ENCODE peak calls at places on chromosomes 6 and 20, in nine cellular contexts. J is cardiac muscle cell; G is GM23248; S is sigmoid colon; F is endodermal cell; I is PC-3; R is body of pancreas; T is effector memory CD4-positive, alpha-beta T cell; P is upper lobe of right lung. Q is an unnamed sample. For H3K4me1, the result is how much of the 10 kb centered on the place peaks cover.

GRCh38 chr6:103153016-103153415 is 1706.7 kb downstream of the HACE1 start:
- DNase-seq in J (no peak), G (no peak), S (no peak), F (no peak), I (no peak), R (no peak), T (no peak), P (no peak), Q (no peak)

GRCh38 chr6:89987830-89988229 is 93.6 kb downstream of the GJA10 start:
- DNase-seq in J (no peak), G (no peak), S (no peak), F (no peak), I (peak), R (no peak), T (no peak), P (no peak), Q (no peak)

GRCh38 chr20:3080939-3081388 is 3.6 kb downstream of the AVP start:
- DNase-seq in J (peak), G (peak), S (no peak), F (no peak), I (no peak), R (peak), T (no peak), P (no peak), Q (peak)

GRCh38 chr6:150596439-150596838 is 3.2 kb upstream of the PLEKHG1 start:
- DNase-seq in J (no peak), G (no peak), S (no peak), F (no peak), I (no peak), R (no peak), T (no peak), P (no peak), Q (peak)

GRCh38 chr20:17587148-17587547 is 17.3 kb downstream of the DSTN start:
- DNase-seq in J (no peak), G (no peak), S (no peak), F (no peak), I (no peak), R (no peak), T (no peak), P (no peak), Q (no peak)

GRCh38 chr6:31246051-31246495 is 25.8 kb downstream of the HLA-C start:
- DNase-seq in J (peak), G (peak), S (no peak), F (no peak), I (peak), R (peak), T (no peak), P (no peak), Q (peak)

GRCh38 chr20:61146006-61146405 is 106.1 kb upstream of the CDH4 start:
- DNase-seq in J (no peak), G (no peak), S (no peak), F (no peak), I (no peak), R (no peak), T (no peak), P (no peak), Q (no peak)

GRCh38 chr20:62120365-62120762 is 1.9 kb upstream of the LSM14B start:
- DNase-seq in J (no peak), G (no peak), S (no peak), F (no peak), I (no peak), R (no peak), T (no peak), P (no peak), Q (no peak)

GRCh38 chr6:128235556-128235955 is 284.8 kb downstream of the PTPRK start:
- DNase-seq in J (no peak), G (no peak), S (no peak), F (no peak), I (no peak), R (no peak), T (no peak), P (no peak), Q (peak)

GRCh38 chr6:169635345-169635744 is 66.5 kb downstream of the WDR27 start:
- DNase-seq in J (no peak), G (no peak), S (no peak), F (no peak), I (no peak), R (no peak), T (no peak), P (no peak), Q (no peak)

GRCh38 chr6:151004415-151005024 is 139.0 kb downstream of the MTHFD1L start:
- DNase-seq in J (peak), G (peak), S (no peak), F (no peak), I (peak), R (no peak), T (no peak), P (no peak), Q (peak)

GRCh38 chr6:30889138-30889885 is 5.0 kb downstream of the DDR1 start:
- DNase-seq in J (no peak), G (no peak), S (no peak), F (no peak), I (no peak), R (no peak), T (no peak), P (no peak), Q (no peak)

GRCh38 chr6:159742165-159742564 is 14.9 kb downstream of the WTAP start:
- DNase-seq in J (no peak), G (no peak), S (no peak), F (no peak), I (no peak), R (no peak), T (no peak), P (no peak), Q (no peak)

GRCh38 chr20:57770852-57771746 is 61.3 kb upstream of the PMEPA1 start:
- DNase-seq in J (no peak), G (no peak), S (peak), F (peak), I (no peak), R (no peak), T (no peak), P (no peak), Q (no peak)

GRCh38 chr6:21753571-21754108 is 160.1 kb downstream of the SOX4 start:
- DNase-seq in J (peak), G (no peak), S (no peak), F (no peak), I (peak), R (no peak), T (no peak), P (no peak), Q (no peak)

GRCh38 chr6:63813531-63813930 is 177.9 kb downstream of the PHF3 start:
- DNase-seq in J (no peak), G (no peak), S (no peak), F (no peak), I (peak), R (no peak), T (no peak), P (no peak), Q (no peak)

GRCh38 chr6:79984261-79984660 is 20.2 kb upstream of the TTK start:
- DNase-seq in J (peak), G (peak), S (no peak), F (peak), I (peak), R (no peak), T (no peak), P (no peak), Q (no peak)

GRCh38 chr6:27141013-27141412 is 106.5 kb upstream of the PRSS16 start:
- DNase-seq in J (no peak), G (no peak), S (no peak), F (no peak), I (no peak), R (no peak), T (no peak), P (no peak), Q (no peak)

GRCh38 chr20:44540834-44541233 is 19.0 kb upstream of the SERINC3 start:
- DNase-seq in J (peak), G (peak), S (no peak), F (no peak), I (no peak), R (no peak), T (no peak), P (no peak), Q (no peak)

GRCh38 chr6:21110684-21111398 is 482.7 kb upstream of the SOX4 start:
- DNase-seq in J (no peak), G (peak), S (no peak), F (no peak), I (no peak), R (no peak), T (no peak), P (no peak), Q (no peak)

GRCh38 chr20:35200255-35200654 is 26.2 kb upstream of the MMP24 start:
- DNase-seq in J (peak), G (peak), S (no peak), F (no peak), I (peak), R (no peak), T (no peak), P (no peak), Q (no peak)

GRCh38 chr6:129186988-129187387 is 304.1 kb downstream of the LAMA2 start:
- DNase-seq in J (peak), G (peak), S (no peak), F (no peak), I (peak), R (no peak), T (no peak), P (no peak), Q (no peak)

GRCh38 chr6:119129148-119129967 is 50.9 kb upstream of the FAM184A start:
- DNase-seq in J (peak), G (peak), S (no peak), F (peak), I (peak), R (peak), T (no peak), P (no peak), Q (peak)

GRCh38 chr6:159633196-159633595 is 59.8 kb downstream of the SOD2 start:
- DNase-seq in J (peak), G (peak), S (no peak), F (peak), I (peak), R (no peak), T (no peak), P (no peak), Q (peak)

GRCh38 chr6:125598422-125598821 is 151.0 kb upstream of the HEY2 start:
- DNase-seq in J (peak), G (peak), S (no peak), F (no peak), I (peak), R (peak), T (no peak), P (peak), Q (peak)

GRCh38 chr20:47681977-47682812 is 103.1 kb downstream of the SULF2 start:
- DNase-seq in J (peak), G (peak), S (peak), F (no peak), I (no peak), R (peak), T (no peak), P (peak), Q (no peak)

GRCh38 chr20:25033250-25033940 is 24.5 kb downstream of the ACSS1 start:
- DNase-seq in J (no peak), G (no peak), S (no peak), F (no peak), I (no peak), R (no peak), T (no peak), P (no peak), Q (peak)

GRCh38 chr6:39787322-39787721 is 4.9 kb upstream of the DAAM2 start:
- DNase-seq in J (no peak), G (no peak), S (no peak), F (no peak), I (no peak), R (no peak), T (no peak), P (no peak), Q (no peak)

GRCh38 chr6:82179415-82179814 is 68.1 kb downstream of the IBTK start:
- DNase-seq in J (no peak), G (peak), S (no peak), F (no peak), I (no peak), R (no peak), T (no peak), P (no peak), Q (peak)

GRCh38 chr20:16828666-16829305 is 80.6 kb downstream of the OTOR start:
- DNase-seq in J (no peak), G (no peak), S (no peak), F (no peak), I (peak), R (no peak), T (no peak), P (no peak), Q (no peak)

GRCh38 chr20:24503352-24503931 is 34.0 kb downstream of the SYNDIG1 start:
- DNase-seq in J (peak), G (peak), S (no peak), F (no peak), I (no peak), R (no peak), T (no peak), P (no peak), Q (no peak)

GRCh38 chr6:125732398-125732797 is 17.0 kb upstream of the HEY2 start:
- DNase-seq in J (no peak), G (no peak), S (no peak), F (no peak), I (no peak), R (no peak), T (no peak), P (no peak), Q (no peak)

GRCh38 chr20:63493563-63494020 is 5.3 kb downstream of the EEF1A2 start:
- DNase-seq in J (no peak), G (no peak), S (no peak), F (no peak), I (no peak), R (no peak), T (no peak), P (no peak), Q (no peak)

GRCh38 chr20:50750145-50750671 is 18.8 kb downstream of the PARD6B start:
- DNase-seq in J (no peak), G (peak), S (no peak), F (peak), I (no peak), R (no peak), T (no peak), P (no peak), Q (no peak)

GRCh38 chr6:86477510-86478166 is 459.7 kb upstream of the HTR1E start:
- DNase-seq in J (no peak), G (no peak), S (no peak), F (peak), I (no peak), R (peak), T (no peak), P (no peak), Q (no peak)
- H3K27ac ChIP-seq in J (no peak), G (no peak), S (no peak), F (peak), I (no peak), R (no peak), T (no peak), P (no peak), Q (no peak)

GRCh38 chr6:44217332-44218143 is 812 bp downstream of the MYMX start:
- DNase-seq in J (peak), G (peak), S (peak), F (peak), I (no peak), R (peak), T (no peak), P (peak), Q (no peak)
- H3K4me1 ChIP-seq in J (under half), G (under half), S (under half), F (under half), I (under half), R (half or more), T (under half), P (under half), Q (under half)

GRCh38 chr20:435558-435957 is 26.8 kb downstream of the TBC1D20 start:
- DNase-seq in J (no peak), G (no peak), S (no peak), F (no peak), I (no peak), R (no peak), T (no peak), P (no peak), Q (no peak)

GRCh38 chr20:440148-440547 is 22.2 kb downstream of the TBC1D20 start:
- DNase-seq in J (no peak), G (no peak), S (no peak), F (no peak), I (no peak), R (no peak), T (no peak), P (no peak), Q (no peak)

GRCh38 chr20:436476-436875 is 25.9 kb downstream of the TBC1D20 start:
- DNase-seq in J (no peak), G (no peak), S (no peak), F (no peak), I (no peak), R (no peak), T (no peak), P (no peak), Q (no peak)

GRCh38 chr20:438581-439469 is 23.5 kb downstream of the TBC1D20 start:
- DNase-seq in J (peak), G (no peak), S (no peak), F (no peak), I (no peak), R (no peak), T (peak), P (no peak), Q (peak)

DNA sequence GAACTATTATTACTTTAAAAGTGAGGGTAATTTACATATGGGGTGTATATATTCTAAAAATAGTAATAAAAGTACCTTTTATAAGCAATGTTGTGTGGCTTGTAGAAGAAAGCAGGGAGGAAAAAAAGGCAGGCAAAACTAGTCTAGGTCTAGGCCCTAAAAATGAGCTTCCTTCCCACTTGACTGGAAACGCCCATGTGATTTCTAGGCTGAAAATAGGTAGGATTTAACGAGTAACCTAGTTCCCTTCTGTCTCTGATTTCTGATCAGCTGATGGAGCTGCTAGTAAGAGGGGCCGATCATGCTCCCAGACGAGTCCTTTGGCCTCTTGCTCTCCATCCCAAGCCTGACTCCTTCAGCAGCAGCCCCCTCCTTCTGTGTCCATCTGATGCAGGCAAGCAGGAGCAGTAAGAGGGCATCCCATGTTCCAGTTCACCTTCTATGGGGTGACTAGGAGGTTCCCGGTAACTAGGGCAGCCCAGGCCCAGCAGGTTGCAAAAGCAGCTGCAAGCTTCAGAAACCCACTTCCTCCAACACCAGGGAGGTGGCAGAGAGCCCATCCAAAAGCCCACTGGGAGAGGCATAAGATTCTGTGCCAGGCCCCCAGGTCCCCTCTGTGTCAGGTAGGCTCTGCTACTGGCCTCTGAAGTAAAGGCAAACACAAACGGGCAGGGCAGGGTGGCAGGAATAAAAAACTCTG is 24.4 kb downstream of the TBC1D20 start:
- DNase-seq in J (no peak), G (no peak), S (no peak), F (no peak), I (no peak), R (no peak), T (no peak), P (no peak), Q (no peak)
- H3K4me3 ChIP-seq in J (no peak), G (no peak), S (no peak), F (no peak), I (no peak), R (no peak), T (peak), P (no peak), Q (no peak)

GRCh38 chr6:136566007-136566487 is 15.8 kb upstream of the MAP7 start:
- DNase-seq in J (no peak), G (no peak), S (no peak), F (no peak), I (peak), R (peak), T (no peak), P (peak), Q (peak)
- H3K27ac ChIP-seq in J (no peak), G (no peak), S (no peak), F (no peak), I (peak), R (no peak), T (no peak), P (no peak), Q (peak)

DNA sequence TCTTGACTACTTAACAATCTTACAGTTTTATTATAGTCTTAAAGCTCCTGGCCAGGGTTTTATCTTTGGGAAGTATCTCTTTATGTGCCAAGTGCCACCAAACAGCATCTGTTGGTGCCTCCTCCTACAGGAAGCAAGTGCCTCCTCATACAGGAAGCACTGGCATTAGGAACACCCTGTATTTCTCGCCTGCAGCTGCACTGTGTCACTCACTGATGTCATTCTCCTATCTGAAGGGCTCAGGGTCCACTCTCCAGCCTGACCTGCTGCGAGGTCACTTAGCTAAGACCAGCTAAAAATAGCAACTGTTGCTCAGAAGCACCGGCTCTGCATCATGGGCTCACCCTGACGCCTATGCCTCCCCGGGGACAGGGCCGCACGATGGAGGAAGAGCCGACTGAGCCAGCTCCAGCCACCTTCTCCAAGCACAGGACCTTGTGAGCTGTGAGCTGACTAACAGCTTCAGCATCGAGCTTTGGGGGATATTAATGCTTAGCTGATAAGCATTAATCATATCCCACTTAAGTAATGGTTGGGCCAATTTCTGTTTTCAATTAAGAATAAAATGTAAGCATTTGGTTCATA is 66.3 kb upstream of the CD93 start:
- DNase-seq in J (peak), G (peak), S (peak), F (peak), I (no peak), R (peak), T (no peak), P (no peak), Q (peak)
- H3K4me1 ChIP-seq in J (under half), G (half or more), S (under half), F (under half), I (half or more), R (under half), T (under half), P (under half), Q (under half)

DNA sequence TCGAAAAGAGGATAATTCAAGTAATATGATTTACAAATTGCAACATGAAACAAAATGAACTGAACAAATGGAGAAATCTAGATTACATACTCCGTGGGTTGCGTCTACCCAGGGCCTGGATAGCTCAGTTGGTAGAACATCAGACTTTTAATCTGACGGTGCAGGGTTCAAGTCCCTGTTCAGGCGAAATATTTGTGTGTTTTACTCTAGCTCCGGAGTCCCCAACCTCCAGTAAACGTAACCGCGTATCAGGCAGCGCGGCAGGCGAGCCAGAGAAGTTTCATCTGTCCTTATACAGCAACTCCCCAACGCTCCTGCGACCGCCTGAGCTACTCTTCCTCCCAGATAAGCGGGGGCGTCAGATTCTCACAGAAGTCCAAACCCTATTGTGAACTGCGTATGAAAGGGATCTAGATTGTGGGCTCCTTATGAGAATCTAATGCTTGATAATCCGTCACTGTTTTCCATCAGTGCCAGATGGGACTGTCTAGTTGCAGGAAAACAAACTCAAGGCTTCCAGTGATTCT is 176.1 kb downstream of the TRIM27 start:
- DNase-seq in J (peak), G (peak), S (no peak), F (peak), I (peak), R (no peak), T (no peak), P (no peak), Q (no peak)
- H3K4me3 ChIP-seq in J (peak), G (no peak), S (no peak), F (peak), I (peak), R (no peak), T (no peak), P (no peak), Q (no peak)